ENCODE peak calls at places on chromosome 6, in six cellular contexts. One of them, this sample, is unnamed.

GRCh38 chr6:13813621-13814175 is 659 bp downstream of the MCUR1 start:
- DNase-seq in uterus: peak
- DNase-seq in A549: peak
- DNase-seq in brain microvascular endothelial cell: peak
- DNase-seq in mammary epithelial cell: peak
- DNase-seq in neural progenitor cell: peak
- DNase-seq in this sample: no peak

GRCh38 chr6:87045521-87046075 is 49.3 kb downstream of the CGA start:
- DNase-seq in uterus: no peak
- DNase-seq in A549: no peak
- DNase-seq in brain microvascular endothelial cell: no peak
- DNase-seq in mammary epithelial cell: no peak
- DNase-seq in neural progenitor cell: no peak
- DNase-seq in this sample: no peak

GRCh38 chr6:162710936-162711335 is 16.6 kb downstream of the PRKN start:
- DNase-seq in uterus: no peak
- DNase-seq in A549: no peak
- DNase-seq in brain microvascular endothelial cell: no peak
- DNase-seq in mammary epithelial cell: no peak
- DNase-seq in neural progenitor cell: no peak
- DNase-seq in this sample: no peak

GRCh38 chr6:81308577-81309279 is 443.8 kb downstream of the TENT5A start:
- DNase-seq in uterus: no peak
- DNase-seq in A549: no peak
- DNase-seq in brain microvascular endothelial cell: no peak
- DNase-seq in mammary epithelial cell: no peak
- DNase-seq in neural progenitor cell: no peak
- DNase-seq in this sample: no peak

GRCh38 chr6:90445533-90446108 is 141.3 kb downstream of the MAP3K7 start:
- DNase-seq in uterus: no peak
- DNase-seq in A549: no peak
- DNase-seq in brain microvascular endothelial cell: no peak
- DNase-seq in mammary epithelial cell: no peak
- DNase-seq in neural progenitor cell: no peak
- DNase-seq in this sample: no peak

GRCh38 chr6:142406131-142406530 is 104.3 kb downstream of the ADGRG6 start:
- DNase-seq in uterus: no peak
- DNase-seq in A549: no peak
- DNase-seq in brain microvascular endothelial cell: no peak
- DNase-seq in mammary epithelial cell: no peak
- DNase-seq in neural progenitor cell: no peak
- DNase-seq in this sample: no peak

GRCh38 chr6:52973013-52973412 is 22.1 kb downstream of the GSTA4 start:
- DNase-seq in uterus: no peak
- DNase-seq in A549: no peak
- DNase-seq in brain microvascular endothelial cell: no peak
- DNase-seq in mammary epithelial cell: no peak
- DNase-seq in neural progenitor cell: no peak
- DNase-seq in this sample: no peak

GRCh38 chr6:51289041-51289440 is 470.4 kb downstream of the TFAP2B start:
- DNase-seq in uterus: no peak
- DNase-seq in A549: no peak
- DNase-seq in brain microvascular endothelial cell: peak
- DNase-seq in mammary epithelial cell: peak
- DNase-seq in neural progenitor cell: no peak
- DNase-seq in this sample: no peak

GRCh38 chr6:91646649-91647048 is 1059.8 kb upstream of the MAP3K7 start:
- DNase-seq in uterus: no peak
- DNase-seq in A549: no peak
- DNase-seq in brain microvascular endothelial cell: no peak
- DNase-seq in mammary epithelial cell: no peak
- DNase-seq in neural progenitor cell: no peak
- DNase-seq in this sample: no peak

GRCh38 chr6:118565317-118565960 is 17.3 kb downstream of the PLN start:
- DNase-seq in uterus: no peak
- DNase-seq in A549: peak
- DNase-seq in brain microvascular endothelial cell: no peak
- DNase-seq in mammary epithelial cell: peak
- DNase-seq in neural progenitor cell: no peak
- DNase-seq in this sample: no peak

GRCh38 chr6:14857501-14857900 is 388.4 kb upstream of the JARID2 start:
- DNase-seq in uterus: peak
- DNase-seq in A549: no peak
- DNase-seq in brain microvascular endothelial cell: no peak
- DNase-seq in mammary epithelial cell: no peak
- DNase-seq in neural progenitor cell: no peak
- DNase-seq in this sample: no peak

GRCh38 chr6:155026366-155027045 is 31.4 kb downstream of the TIAM2 start:
- DNase-seq in uterus: peak
- DNase-seq in A549: peak
- DNase-seq in brain microvascular endothelial cell: peak
- DNase-seq in mammary epithelial cell: peak
- DNase-seq in neural progenitor cell: no peak
- DNase-seq in this sample: no peak

GRCh38 chr6:105445461-105445860 is 42.6 kb upstream of the PREP start:
- DNase-seq in uterus: no peak
- DNase-seq in A549: no peak
- DNase-seq in brain microvascular endothelial cell: no peak
- DNase-seq in mammary epithelial cell: no peak
- DNase-seq in neural progenitor cell: no peak
- DNase-seq in this sample: no peak

GRCh38 chr6:139981066-139981624 is 606.7 kb upstream of the CITED2 start:
- DNase-seq in uterus: no peak
- DNase-seq in A549: no peak
- DNase-seq in brain microvascular endothelial cell: no peak
- DNase-seq in mammary epithelial cell: no peak
- DNase-seq in neural progenitor cell: no peak
- DNase-seq in this sample: no peak

GRCh38 chr6:2958331-2958711 is 13.0 kb downstream of the SERPINB6 start:
- DNase-seq in uterus: no peak
- DNase-seq in A549: no peak
- DNase-seq in brain microvascular endothelial cell: no peak
- DNase-seq in mammary epithelial cell: no peak
- DNase-seq in neural progenitor cell: no peak
- DNase-seq in this sample: no peak

GRCh38 chr6:29954272-29954671 is 11.9 kb downstream of the HLA-A start:
- DNase-seq in uterus: no peak
- DNase-seq in A549: no peak
- DNase-seq in brain microvascular endothelial cell: no peak
- DNase-seq in mammary epithelial cell: no peak
- DNase-seq in neural progenitor cell: peak
- DNase-seq in this sample: no peak

GRCh38 chr6:4316867-4317400 is 181.6 kb upstream of the ECI2 start:
- DNase-seq in uterus: no peak
- DNase-seq in A549: no peak
- DNase-seq in brain microvascular endothelial cell: peak
- DNase-seq in mammary epithelial cell: peak
- DNase-seq in neural progenitor cell: no peak
- DNase-seq in this sample: no peak

GRCh38 chr6:118504611-118505010 is 43.5 kb upstream of the PLN start:
- DNase-seq in uterus: no peak
- DNase-seq in A549: no peak
- DNase-seq in brain microvascular endothelial cell: no peak
- DNase-seq in mammary epithelial cell: no peak
- DNase-seq in neural progenitor cell: no peak
- DNase-seq in this sample: no peak

GRCh38 chr6:152502421-152503188 is 134.6 kb downstream of the SYNE1 start:
- DNase-seq in uterus: no peak
- DNase-seq in A549: no peak
- DNase-seq in brain microvascular endothelial cell: no peak
- DNase-seq in mammary epithelial cell: no peak
- DNase-seq in neural progenitor cell: no peak
- DNase-seq in this sample: no peak

GRCh38 chr6:49980898-49981297 is 11.5 kb upstream of the DEFB113 start:
- DNase-seq in uterus: no peak
- DNase-seq in A549: no peak
- DNase-seq in brain microvascular endothelial cell: no peak
- DNase-seq in mammary epithelial cell: peak
- DNase-seq in neural progenitor cell: no peak
- DNase-seq in this sample: no peak

GRCh38 chr6:143139239-143139784 is 78.6 kb downstream of the AIG1 start:
- DNase-seq in uterus: no peak
- DNase-seq in A549: no peak
- DNase-seq in brain microvascular endothelial cell: no peak
- DNase-seq in mammary epithelial cell: peak
- DNase-seq in neural progenitor cell: no peak
- DNase-seq in this sample: no peak

GRCh38 chr6:28885149-28885738 is 38.5 kb downstream of the TRIM27 start:
- DNase-seq in uterus: no peak
- DNase-seq in A549: no peak
- DNase-seq in brain microvascular endothelial cell: no peak
- DNase-seq in mammary epithelial cell: no peak
- DNase-seq in neural progenitor cell: no peak
- DNase-seq in this sample: no peak

GRCh38 chr6:49849121-49849907 is 17.0 kb downstream of the CRISP1 start:
- DNase-seq in uterus: no peak
- DNase-seq in A549: peak
- DNase-seq in brain microvascular endothelial cell: peak
- DNase-seq in mammary epithelial cell: peak
- DNase-seq in neural progenitor cell: peak
- DNase-seq in this sample: no peak

GRCh38 chr6:36649721-36650484 is 28.6 kb upstream of the CDKN1A start:
- DNase-seq in uterus: no peak
- DNase-seq in A549: no peak
- DNase-seq in brain microvascular endothelial cell: no peak
- DNase-seq in mammary epithelial cell: no peak
- DNase-seq in neural progenitor cell: no peak
- DNase-seq in this sample: no peak

GRCh38 chr6:19866900-19867627 is 29.9 kb downstream of the ID4 start:
- DNase-seq in uterus: no peak
- DNase-seq in A549: no peak
- DNase-seq in brain microvascular endothelial cell: peak
- DNase-seq in mammary epithelial cell: peak
- DNase-seq in neural progenitor cell: no peak
- DNase-seq in this sample: no peak

GRCh38 chr6:150299873-150300485 is 68.8 kb upstream of the IYD start:
- DNase-seq in uterus: no peak
- DNase-seq in A549: no peak
- DNase-seq in brain microvascular endothelial cell: no peak
- DNase-seq in mammary epithelial cell: no peak
- DNase-seq in neural progenitor cell: no peak
- DNase-seq in this sample: no peak

GRCh38 chr6:164507197-164507957 is 802.0 kb downstream of the C6orf118 start:
- DNase-seq in uterus: peak
- DNase-seq in A549: no peak
- DNase-seq in brain microvascular endothelial cell: no peak
- DNase-seq in mammary epithelial cell: no peak
- DNase-seq in neural progenitor cell: no peak
- DNase-seq in this sample: no peak

GRCh38 chr6:75307364-75308004 is 22.9 kb upstream of the TMEM30A start:
- DNase-seq in uterus: no peak
- DNase-seq in A549: no peak
- DNase-seq in brain microvascular endothelial cell: no peak
- DNase-seq in mammary epithelial cell: no peak
- DNase-seq in neural progenitor cell: no peak
- DNase-seq in this sample: no peak

GRCh38 chr6:44388135-44388487 is 605 bp downstream of the CDC5L start:
- DNase-seq in uterus: no peak
- DNase-seq in A549: no peak
- DNase-seq in brain microvascular endothelial cell: no peak
- DNase-seq in mammary epithelial cell: peak
- DNase-seq in neural progenitor cell: no peak
- DNase-seq in this sample: no peak
- H3K27ac ChIP-seq in uterus: peak
- H3K27ac ChIP-seq in A549: peak
- H3K27ac ChIP-seq in brain microvascular endothelial cell: no peak
- H3K27ac ChIP-seq in mammary epithelial cell: peak
- H3K27ac ChIP-seq in neural progenitor cell: no peak
- H3K27ac ChIP-seq in this sample: peak

DNA sequence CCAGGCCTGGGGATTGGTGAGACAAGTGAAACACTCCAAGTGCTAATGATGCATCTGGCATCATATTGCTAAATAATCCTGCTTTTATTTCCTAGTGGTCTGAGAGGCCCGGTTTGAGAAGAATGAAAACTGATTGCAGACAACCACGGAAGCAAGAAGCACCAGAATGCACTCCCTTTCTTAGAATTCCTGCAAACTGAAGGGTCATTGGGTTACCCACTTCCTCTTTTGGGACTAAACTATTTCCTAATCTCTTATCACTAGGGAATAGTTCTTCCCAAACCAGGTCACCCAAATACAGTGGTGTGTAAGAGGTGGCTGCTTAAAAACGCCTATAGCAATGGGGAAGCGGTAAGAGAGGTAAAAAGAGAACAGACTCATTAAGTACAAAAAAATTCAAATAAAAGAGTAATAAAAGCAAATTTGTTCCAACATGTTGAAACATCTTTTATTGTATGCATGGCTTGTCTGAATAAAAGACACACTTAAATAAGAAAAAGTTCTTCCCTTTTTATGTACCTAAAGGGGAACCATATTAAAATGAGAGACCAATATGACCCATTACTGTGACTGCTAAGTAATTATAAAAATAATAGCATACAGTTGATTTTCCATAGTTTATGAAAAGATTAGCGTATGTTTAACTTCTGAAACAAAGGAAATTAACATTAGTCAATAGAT is 125.8 kb downstream of the MYB start:
- DNase-seq in uterus: no peak
- DNase-seq in A549: no peak
- DNase-seq in brain microvascular endothelial cell: no peak
- DNase-seq in mammary epithelial cell: no peak
- DNase-seq in neural progenitor cell: no peak
- DNase-seq in this sample: no peak
- H3K27ac ChIP-seq in uterus: no peak
- H3K27ac ChIP-seq in A549: no peak
- H3K27ac ChIP-seq in brain microvascular endothelial cell: no peak
- H3K27ac ChIP-seq in mammary epithelial cell: no peak
- H3K27ac ChIP-seq in neural progenitor cell: no peak
- H3K27ac ChIP-seq in this sample: no peak

GRCh38 chr6:22153384-22154158 is 143.3 kb downstream of the PRL start:
- DNase-seq in uterus: no peak
- DNase-seq in A549: no peak
- DNase-seq in brain microvascular endothelial cell: no peak
- DNase-seq in mammary epithelial cell: no peak
- DNase-seq in neural progenitor cell: no peak
- DNase-seq in this sample: no peak
- H3K27ac ChIP-seq in uterus: no peak
- H3K27ac ChIP-seq in A549: no peak
- H3K27ac ChIP-seq in brain microvascular endothelial cell: no peak
- H3K27ac ChIP-seq in mammary epithelial cell: no peak
- H3K27ac ChIP-seq in neural progenitor cell: no peak
- H3K27ac ChIP-seq in this sample: no peak

DNA sequence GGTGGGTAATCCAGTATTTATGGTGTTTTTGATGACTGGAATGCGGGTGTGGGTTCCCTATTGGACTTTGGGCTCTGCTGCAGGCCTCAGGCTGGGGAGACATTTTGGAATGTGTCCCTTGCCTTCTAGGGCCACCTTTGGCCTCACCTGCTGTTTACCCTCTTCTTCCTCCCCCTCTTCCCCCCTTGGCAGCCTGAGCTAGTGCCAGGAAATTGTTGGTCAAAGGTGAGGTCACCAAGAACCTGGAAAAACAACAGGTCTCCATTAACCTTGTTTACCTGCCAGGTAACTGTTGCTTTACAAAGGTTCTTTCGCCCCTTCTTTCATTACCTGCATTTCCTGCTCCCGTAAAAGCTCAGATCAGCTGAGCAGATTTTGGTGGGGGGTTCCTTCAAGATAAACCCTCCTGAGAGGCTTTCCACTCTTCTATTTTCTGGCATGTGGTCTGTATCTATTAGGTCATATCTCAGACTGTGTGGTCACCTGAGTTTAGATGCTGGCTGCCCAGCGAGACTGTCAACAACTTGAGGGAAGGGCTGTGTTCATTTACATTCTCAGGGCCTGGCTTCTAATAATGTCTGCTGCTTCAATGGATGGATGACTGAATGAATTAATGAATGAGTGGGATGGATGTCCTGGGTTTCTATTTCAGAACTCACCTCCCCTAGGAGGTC is 34.7 kb downstream of the VEGFA start:
- DNase-seq in uterus: no peak
- DNase-seq in A549: no peak
- DNase-seq in brain microvascular endothelial cell: no peak
- DNase-seq in mammary epithelial cell: no peak
- DNase-seq in neural progenitor cell: no peak
- DNase-seq in this sample: no peak
- H3K27ac ChIP-seq in uterus: no peak
- H3K27ac ChIP-seq in A549: peak
- H3K27ac ChIP-seq in brain microvascular endothelial cell: no peak
- H3K27ac ChIP-seq in mammary epithelial cell: no peak
- H3K27ac ChIP-seq in neural progenitor cell: no peak
- H3K27ac ChIP-seq in this sample: no peak

This sample was measured in caudate nucleus.